ENCODE peak calls at places on chromosomes 2 and 18, in eight cellular contexts. I is GM23338, Y is neural progenitor cell, G is GM23248, Z is Karpas-422, K is SK-N-SH, J is heart left ventricle, D is aorta. U is an unnamed sample.

GRCh38 chr2:79855264-79856006 is 342.6 kb downstream of the CTNNA2 start:
- DNase-seq in G (peak; percentile 20), D (no peak), J (no peak), Y (peak; percentile 53), Z (peak; percentile 51), I (peak; percentile 74), K (peak; percentile 59), U (no peak)

GRCh38 chr2:175066411-175066810 is 61.2 kb upstream of the CHN1 start:
- DNase-seq in Z (no peak), I (no peak), D (no peak), K (no peak), Y (no peak), G (no peak), J (no peak), U (no peak)

GRCh38 chr2:79947751-79948150 is 356.8 kb downstream of the LRRTM1 start:
- DNase-seq in D (no peak), Y (no peak), J (no peak), K (no peak), Z (no peak), I (no peak), G (no peak), U (no peak)

GRCh38 chr18:76490701-76491171 is 4.3 kb downstream of the ZNF516 start:
- DNase-seq in I (peak; percentile 66), Z (peak; percentile 84), D (peak; percentile 61), J (no peak), G (peak; percentile 70), K (peak; percentile 44), Y (peak; percentile 56), U (no peak)

GRCh38 chr2:240593026-240593702 is 6.6 kb downstream of the CAPN10 start:
- DNase-seq in D (peak; percentile 22), Z (no peak), I (no peak), Y (no peak), K (no peak), G (no peak), J (peak; percentile 62), U (no peak)

GRCh38 chr18:48955528-48956261 is 4.9 kb upstream of the SMAD7 start:
- DNase-seq in G (peak; percentile 97), I (peak; percentile 71), D (peak; percentile 91), Z (no peak), K (no peak), Y (peak; percentile 42), J (peak; percentile 65), U (peak; percentile 76)

GRCh38 chr2:172571245-172571644 is 15.4 kb downstream of the PDK1 start:
- DNase-seq in K (no peak), Y (no peak), I (no peak), Z (no peak), J (no peak), D (no peak), G (no peak), U (no peak)

GRCh38 chr2:30456106-30456505 is 9.1 kb downstream of the LCLAT1 start:
- DNase-seq in J (no peak), I (peak; percentile 21), K (no peak), Y (no peak), G (no peak), Z (no peak), D (no peak), U (no peak)

GRCh38 chr18:45978084-45978483 is 11.0 kb upstream of the EPG5 start:
- DNase-seq in D (no peak), Y (no peak), J (no peak), Z (no peak), G (no peak), I (peak; percentile 53), K (no peak), U (no peak)

GRCh38 chr18:42583197-42583776 is 532.2 kb downstream of the RIT2 start:
- DNase-seq in D (no peak), G (no peak), J (no peak), Z (no peak), K (no peak), Y (no peak), I (no peak), U (no peak)

GRCh38 chr2:196433116-196433515 is 206.4 kb upstream of the CCDC150 start:
- DNase-seq in J (no peak), Y (no peak), G (no peak), Z (peak; percentile 5), D (no peak), I (no peak), K (no peak), U (no peak)

GRCh38 chr2:32136097-32136496 is 29.6 kb upstream of the SLC30A6 start:
- DNase-seq in K (no peak), D (no peak), Y (no peak), G (peak; percentile 63), I (no peak), Z (no peak), J (no peak), U (no peak)

GRCh38 chr2:166464187-166464586 is 29.9 kb downstream of the SCN7A start:
- DNase-seq in J (no peak), Y (no peak), K (no peak), Z (no peak), G (peak; percentile 1), D (no peak), I (no peak), U (peak; percentile 12)

GRCh38 chr2:42192642-42193566 is 23.8 kb downstream of the EML4 start:
- DNase-seq in Z (no peak), G (no peak), I (no peak), J (no peak), K (no peak), D (no peak), Y (no peak), U (no peak)

GRCh38 chr2:43376523-43377198 is 150.3 kb upstream of the ZFP36L2 start:
- DNase-seq in K (no peak), Y (no peak), D (no peak), J (no peak), I (no peak), G (no peak), Z (no peak), U (no peak)

GRCh38 chr18:39702888-39703287 is 2137.3 kb upstream of the CELF4 start:
- DNase-seq in Y (no peak), G (no peak), Z (no peak), D (no peak), J (no peak), K (no peak), I (no peak), U (no peak)

GRCh38 chr2:30366199-30366691 is 80.8 kb upstream of the LCLAT1 start:
- DNase-seq in J (no peak), Y (no peak), G (peak; percentile 70), D (no peak), K (no peak), Z (no peak), I (no peak), U (peak; percentile 55)

GRCh38 chr2:33395660-33396249 is 80.7 kb upstream of the RASGRP3 start:
- DNase-seq in K (peak; percentile 50), I (peak; percentile 62), G (peak; percentile 64), D (peak; percentile 63), Y (peak; percentile 23), Z (peak; percentile 81), J (no peak), U (peak; percentile 47)

GRCh38 chr2:40758778-40759177 is 306.9 kb upstream of the SLC8A1 start:
- DNase-seq in Z (no peak), Y (no peak), I (no peak), K (no peak), J (no peak), D (no peak), G (peak; percentile 27), U (no peak)

GRCh38 chr2:159515482-159515881 is 100.9 kb downstream of the BAZ2B start:
- DNase-seq in Z (no peak), K (no peak), J (no peak), D (no peak), Y (no peak), I (no peak), G (peak; percentile 9), U (no peak)

GRCh38 chr2:39455826-39456225 is 18.7 kb upstream of the MAP4K3 start:
- DNase-seq in J (no peak), D (no peak), G (no peak), Z (no peak), I (no peak), K (no peak), Y (no peak), U (no peak)

GRCh38 chr2:240234503-240234951 is 94.1 kb upstream of the OTOS start:
- DNase-seq in J (no peak), K (no peak), D (peak; percentile 36), I (no peak), Z (no peak), G (no peak), Y (no peak), U (no peak)

GRCh38 chr18:3367491-3368091 is 82.4 kb upstream of the TGIF1 start:
- DNase-seq in Z (no peak), G (peak; percentile 46), K (no peak), Y (no peak), D (no peak), I (no peak), J (no peak), U (no peak)

DNA sequence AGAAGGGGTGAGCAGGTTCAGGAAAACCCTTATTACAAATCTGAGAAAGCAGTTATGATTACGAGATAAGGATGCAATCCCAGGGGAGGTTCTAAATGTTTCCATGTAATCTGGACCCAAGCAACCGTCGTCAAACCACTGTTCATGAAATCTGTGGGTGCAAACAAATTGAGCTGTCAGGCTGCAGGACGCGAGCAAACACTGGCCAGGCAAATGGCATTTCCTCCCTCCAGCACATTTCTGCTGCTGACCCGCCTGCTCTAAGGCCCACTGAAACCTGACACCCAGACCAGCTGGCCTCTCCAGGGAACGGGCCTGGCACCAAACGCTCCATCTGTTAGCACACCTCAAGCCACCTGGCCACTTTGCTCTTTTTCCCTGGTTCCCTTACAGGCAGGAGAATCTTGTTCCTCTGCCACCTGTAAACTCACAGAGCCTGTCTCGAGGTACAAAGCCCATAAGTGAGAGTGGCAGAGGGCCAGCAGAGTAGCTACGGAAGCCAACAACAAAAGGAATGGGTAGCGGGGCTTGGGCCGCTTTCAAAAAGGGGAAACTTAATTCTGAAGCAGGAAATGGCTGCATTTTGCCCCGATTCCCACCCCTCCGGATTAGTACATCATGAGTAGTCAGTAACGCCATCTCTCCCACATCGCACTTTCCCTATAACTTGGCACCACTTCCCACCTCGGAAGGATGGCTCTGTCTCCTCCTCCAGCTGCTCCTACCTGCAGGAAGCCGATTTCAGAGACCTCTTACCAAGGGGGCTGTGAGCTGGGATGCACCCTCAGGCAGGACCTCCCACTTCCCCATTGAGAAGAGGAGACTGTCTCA is 26.4 kb downstream of the CRACDL start:
- DNase-seq in J (no peak), Z (peak; percentile 97), I (peak; percentile 90), K (peak; percentile 75), G (peak; percentile 74), D (peak; percentile 67), Y (peak; percentile 79), U (peak; percentile 50)
- H3K4me3 ChIP-seq in J (no peak overlapping the region), Z (peak overlapping the region; percentile 45), I (no peak overlapping the region), K (no peak overlapping the region), G (no peak overlapping the region), D (no peak overlapping the region), Y (no peak overlapping the region), U (no peak overlapping the region)

GRCh38 chr18:50282521-50283335 is 1.4 kb upstream of the MBD1 start:
- DNase-seq in G (no peak), Y (no peak), J (peak; percentile 64), I (no peak), Z (no peak), K (no peak), D (peak; percentile 56), U (no peak)
- H3K36me3 ChIP-seq in G (no peaks in the 10 kb centered on the region), Y (peaks cover 7% of the 10 kb centered on the region), J (peaks cover 48% of the 10 kb centered on the region), I (no peaks in the 10 kb centered on the region), Z (peaks cover 30% of the 10 kb centered on the region), K (peaks cover 61% of the 10 kb centered on the region), D (no peaks in the 10 kb centered on the region), U (peaks cover 49% of the 10 kb centered on the region)

GRCh38 chr18:61687317-61687716 is 205.5 kb downstream of the RNF152 start:
- DNase-seq in J (no peak), Z (no peak), I (no peak), D (no peak), Y (no peak), K (no peak), G (no peak), U (no peak)
- H3K27me3 ChIP-seq in J (no peaks in the 10 kb centered on the region), Z (no peaks in the 10 kb centered on the region), I (no peaks in the 10 kb centered on the region), D (no peaks in the 10 kb centered on the region), Y (no peaks in the 10 kb centered on the region), K (no peaks in the 10 kb centered on the region), G (no peaks in the 10 kb centered on the region), U (no peaks in the 10 kb centered on the region)

GRCh38 chr2:71333619-71334018 is 2.0 kb downstream of the ZNF638 start:
- DNase-seq in J (no peak), D (no peak), K (no peak), I (no peak), G (peak; percentile 16), Y (no peak), Z (no peak), U (no peak)
- H3K4me3 ChIP-seq in J (no peak overlapping the region), D (peak overlapping the region; percentile 93), K (peak overlapping the region; percentile 94), I (peak overlapping the region; percentile 79), G (peak overlapping the region; percentile 93), Y (peak overlapping the region; percentile 86), Z (peak overlapping the region; percentile 73), U (peak overlapping the region; percentile 99)